ENCODE peak calls at places on chromosome 13, in four cellular contexts. S is mesendoderm, E is H1, R is IMR-90. U is an unnamed sample.

GRCh38 chr13:46593403-46593802 is 40.4 kb downstream of the LRCH1 start:
- DNase-seq in E (no peak), S (no peak), R (no peak), U (no peak)

GRCh38 chr13:74258951-74259350 is 124.7 kb upstream of the KLF12 start:
- DNase-seq in R (no peak), S (no peak), E (no peak), U (no peak)

GRCh38 chr13:100833427-100833826 is 158.8 kb upstream of the TMTC4 start:
- DNase-seq in R (no peak), S (no peak), E (no peak), U (no peak)

GRCh38 chr13:51435002-51435578 is 17.7 kb downstream of the INTS6 start:
- DNase-seq in R (peak; percentile 49), E (no peak), S (peak; percentile 11), U (no peak)

GRCh38 chr13:45292176-45292575 is 48.8 kb downstream of the TPT1 start:
- DNase-seq in S (no peak), R (no peak), E (no peak), U (peak; percentile 9)

GRCh38 chr13:59266478-59267063 is 897.2 kb downstream of the DIAPH3 start:
- DNase-seq in S (no peak), R (no peak), E (no peak), U (no peak)

GRCh38 chr13:46165485-46166220 is 16.3 kb downstream of the LCP1 start:
- DNase-seq in E (no peak), S (no peak), R (no peak), U (no peak)

GRCh38 chr13:22665531-22665930 is 515.2 kb upstream of the SGCG start:
- DNase-seq in E (no peak), R (no peak), S (no peak), U (no peak)

GRCh38 chr13:29852464-29853054 is 2.1 kb upstream of the UBL3 start:
- DNase-seq in R (peak; percentile 30), S (no peak), E (no peak), U (no peak)

GRCh38 chr13:80441968-80442367 is 101.0 kb upstream of the SPRY2 start:
- DNase-seq in S (no peak), R (no peak), E (no peak), U (no peak)

GRCh38 chr13:27353166-27353583 is 71.2 kb upstream of the GTF3A start:
- DNase-seq in E (no peak), S (no peak), R (peak; percentile 88), U (no peak)

GRCh38 chr13:20566917-20567755 is at the start of gene IFT88:
- DNase-seq in S (peak; percentile 94), E (peak; percentile 91), R (peak; percentile 85), U (peak; percentile 92)

GRCh38 chr13:45770886-45771285 is 68.8 kb downstream of the CBY2 start:
- DNase-seq in E (no peak), R (no peak), S (no peak), U (no peak)

GRCh38 chr13:74825170-74825948 is 656.6 kb downstream of the TBC1D4 start:
- DNase-seq in S (no peak), R (peak; percentile 49), E (no peak), U (no peak)

GRCh38 chr13:26499209-26499601 is 58.3 kb upstream of the WASF3 start:
- DNase-seq in R (no peak), E (no peak), S (no peak), U (no peak)

GRCh38 chr13:109910131-109910530 is 123.7 kb upstream of the IRS2 start:
- DNase-seq in E (no peak), S (no peak), R (no peak), U (no peak)

GRCh38 chr13:30752201-30752797 is 17.0 kb downstream of the ALOX5AP start:
- DNase-seq in R (peak; percentile 50), S (no peak), E (no peak), U (no peak)

GRCh38 chr13:48930933-48931332 is 44.8 kb upstream of the FNDC3A start:
- DNase-seq in E (no peak), R (no peak), S (no peak), U (no peak)

GRCh38 chr13:34416833-34417425 is 525.1 kb upstream of the NBEA start:
- DNase-seq in E (no peak), R (peak; percentile 39), S (no peak), U (no peak)

GRCh38 chr13:109043561-109044075 is 414.2 kb downstream of the MYO16 start:
- DNase-seq in R (no peak), E (no peak), S (no peak), U (no peak)

GRCh38 chr13:48074006-48074405 is 20.9 kb downstream of the MED4 start:
- DNase-seq in R (no peak), S (no peak), E (no peak), U (no peak)

GRCh38 chr13:44822291-44822690 is 167.0 kb downstream of the NUFIP1 start:
- DNase-seq in R (no peak), E (no peak), S (peak; percentile 15), U (no peak)

GRCh38 chr13:108120332-108120731 is 95.0 kb downstream of the LIG4 start:
- DNase-seq in R (no peak), E (no peak), S (no peak), U (peak; percentile 36)

GRCh38 chr13:39036212-39036611 is 1.7 kb downstream of the PROSER1 start:
- DNase-seq in E (no peak), R (peak; percentile 4), S (peak; percentile 48), U (no peak)

GRCh38 chr13:47934371-47934770 is 66.7 kb downstream of the SUCLA2 start:
- DNase-seq in E (no peak), R (no peak), S (peak; percentile 14), U (no peak)

GRCh38 chr13:26061947-26062346 is 10.1 kb upstream of the SHISA2 start:
- DNase-seq in R (peak; percentile 61), E (no peak), S (no peak), U (no peak)

GRCh38 chr13:79440958-79441553 is 35.0 kb upstream of the RBM26 start:
- DNase-seq in S (no peak), R (no peak), E (no peak), U (no peak)

GRCh38 chr13:49821216-49821820 is 28.8 kb upstream of the KPNA3 start:
- DNase-seq in S (no peak), R (no peak), E (no peak), U (no peak)

GRCh38 chr13:37313383-37313782 is 207.9 kb upstream of the CSNK1A1L start:
- DNase-seq in S (no peak), R (peak; percentile 92), E (no peak), U (no peak)

GRCh38 chr13:21549633-21550032 is 54.3 kb downstream of the MICU2 start:
- DNase-seq in E (no peak), R (no peak), S (no peak), U (no peak)

GRCh38 chr13:100362371-100362770 is 226.2 kb downstream of the GGACT start:
- DNase-seq in R (no peak), E (no peak), S (no peak), U (no peak)

GRCh38 chr13:80577951-80578670 is 237.2 kb upstream of the SPRY2 start:
- DNase-seq in R (no peak), S (peak; percentile 53), E (no peak), U (no peak)

GRCh38 chr13:112684041-112684440 is 5.8 kb upstream of the ATP11A start:
- DNase-seq in E (peak; percentile 20), S (no peak), R (no peak), U (peak; percentile 11)

GRCh38 chr13:62837895-62838294 is 1422.2 kb upstream of the PCDH20 start:
- DNase-seq in S (no peak), E (no peak), R (peak; percentile 93), U (no peak)

GRCh38 chr13:94617389-94618000 is 15.8 kb downstream of the GPR180 start:
- DNase-seq in E (no peak), S (peak; percentile 16), R (no peak), U (no peak)

GRCh38 chr13:31005066-31005465 is 72.6 kb downstream of the TEX26 start:
- DNase-seq in S (no peak), E (peak; percentile 36), R (no peak), U (no peak)

GRCh38 chr13:98018293-98018692 is 64.8 kb downstream of the IPO5 start:
- DNase-seq in E (no peak), R (no peak), S (no peak), U (no peak)

GRCh38 chr13:75454497-75454896 is 27.5 kb downstream of the TBC1D4 start:
- DNase-seq in S (no peak), R (no peak), E (no peak), U (no peak)

GRCh38 chr13:94028234-94029145 is 451.0 kb downstream of the DCT start:
- DNase-seq in S (no peak), R (no peak), E (no peak), U (no peak)

GRCh38 chr13:27971236-27971645 is 2.1 kb upstream of the CDX2 start:
- DNase-seq in S (peak; percentile 94), E (peak; percentile 84), R (no peak), U (peak; percentile 89)

GRCh38 chr13:77697208-77698103 is at the start of gene SLAIN1:
- DNase-seq in E (peak; percentile 85), R (peak; percentile 5), S (peak; percentile 89), U (peak; percentile 96)
- H2BK15ac ChIP-seq in E (no peak within 1 kb of the TSS), R (no peak within 1 kb of the TSS), S (no peak within 1 kb of the TSS), U (no peak within 1 kb of the TSS)

GRCh38 chr13:41019027-41019487 is at the start of gene ELF1:
- DNase-seq in R (peak; percentile 52), E (no peak), S (peak; percentile 76), U (no peak)
- H4K5ac ChIP-seq in R (peak within 1 kb of the TSS; percentile 58), E (no peak within 1 kb of the TSS), S (no peak within 1 kb of the TSS), U (no peak within 1 kb of the TSS)

GRCh38 chr13:32821149-32821688 is 195.0 kb upstream of the KL start:
- DNase-seq in R (no peak), S (no peak), E (no peak), U (no peak)
- H2BK15ac ChIP-seq in R (peak overlapping the region; percentile 25), S (no peak overlapping the region), E (no peak overlapping the region), U (no peak overlapping the region)

DNA sequence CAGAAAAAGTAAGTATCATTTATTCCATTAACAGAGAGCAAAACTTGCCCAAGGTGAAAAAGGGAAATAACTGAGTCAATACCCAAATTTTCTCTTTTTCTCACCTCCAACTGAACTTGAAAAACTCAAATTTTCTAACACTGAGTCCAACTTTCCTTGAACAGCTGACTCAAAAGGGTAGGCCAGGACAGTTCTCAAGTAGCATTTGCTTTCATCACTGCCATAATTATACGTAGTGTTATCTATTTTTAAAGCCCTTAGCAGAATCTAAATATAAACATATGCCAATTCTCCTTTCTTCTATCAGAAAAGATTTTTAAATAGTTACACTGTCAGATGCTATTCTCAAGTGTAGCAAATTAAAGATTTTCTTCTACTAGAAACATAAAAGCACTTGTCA is 3.5 kb downstream of the N4BP2L2 start:
- DNase-seq in S (no peak), E (no peak), R (peak; percentile 7), U (no peak)
- H4K5ac ChIP-seq in S (no peak overlapping the region), E (no peak overlapping the region), R (no peak overlapping the region), U (no peak overlapping the region)

GRCh38 chr13:111460548-111461444 is 140.4 kb downstream of the TEX29 start:
- DNase-seq in R (peak; percentile 47), E (peak; percentile 54), S (peak; percentile 74), U (peak; percentile 71)
- H2BK15ac ChIP-seq in R (no peak overlapping the region), E (no peak overlapping the region), S (no peak overlapping the region), U (no peak overlapping the region)

GRCh38 chr13:70330697-70331361 is 222.6 kb upstream of the KLHL1 start:
- DNase-seq in R (no peak), S (no peak), E (no peak), U (no peak)
- H4K5ac ChIP-seq in R (no peak overlapping the region), S (no peak overlapping the region), E (no peak overlapping the region), U (no peak overlapping the region)

GRCh38 chr13:23950736-23951510 is 53.6 kb upstream of the C1QTNF9B start:
- DNase-seq in S (no peak), R (peak; percentile 7), E (no peak), U (no peak)
- H2BK15ac ChIP-seq in S (no peak overlapping the region), R (no peak overlapping the region), E (no peak overlapping the region), U (no peak overlapping the region)

GRCh38 chr13:71209217-71209616 is 657.8 kb downstream of the DACH1 start:
- DNase-seq in R (no peak), S (no peak), E (no peak), U (no peak)
- H4K5ac ChIP-seq in R (no peak overlapping the region), S (no peak overlapping the region), E (no peak overlapping the region), U (no peak overlapping the region)